ENCODE peak calls at places on chromosomes 11 and 22, in six cellular contexts. V is Peyer's patch; R is thoracic aorta; X is CD4-positive, CD25-positive, alpha-beta regulatory T cell; Y is mesenchymal stem cell; F is right atrium auricular region. K is an unnamed sample. For H3K9me3 and H3K4me1, the result is how much of the 10 kb centered on the place peaks cover.

GRCh38 chr11:113534625-113535024 is 59.4 kb upstream of the DRD2 start:
- DNase-seq in V (no peak), X (no peak), F (no peak), Y (no peak), R (no peak), K (no peak)

GRCh38 chr11:65593518-65594414 is 1.8 kb downstream of the KCNK7 start:
- DNase-seq in Y (peak), X (peak), V (peak), F (no peak), R (no peak), K (no peak)

GRCh38 chr11:57248780-57249383 is 11.8 kb upstream of the APLNR start:
- DNase-seq in F (peak), X (peak), Y (peak), V (peak), R (peak), K (no peak)

GRCh38 chr11:79610678-79611077 is 169.8 kb upstream of the TENM4 start:
- DNase-seq in V (no peak), R (no peak), Y (no peak), X (no peak), F (no peak), K (no peak)

GRCh38 chr22:24446291-24446611 is 18.9 kb downstream of the ADORA2A start:
- DNase-seq in X (no peak), F (no peak), R (no peak), V (no peak), Y (no peak), K (no peak)

GRCh38 chr11:132994038-132994502 is 538.2 kb downstream of the OPCML start:
- DNase-seq in X (no peak), Y (no peak), V (no peak), R (no peak), F (no peak), K (no peak)

GRCh38 chr22:36073476-36073875 is 44.9 kb upstream of the RBFOX2 start:
- DNase-seq in R (no peak), V (no peak), F (no peak), Y (peak), X (no peak), K (no peak)

GRCh38 chr11:93515438-93515837 is 27.8 kb downstream of the SMCO4 start:
- DNase-seq in X (no peak), F (no peak), V (no peak), R (no peak), Y (no peak), K (no peak)

GRCh38 chr11:68309621-68310185 is 2.7 kb upstream of the LRP5 start:
- DNase-seq in Y (peak), R (no peak), X (no peak), V (no peak), F (no peak), K (no peak)

GRCh38 chr11:21625982-21626381 is 566.9 kb upstream of the ANO5 start:
- DNase-seq in R (no peak), Y (no peak), X (no peak), V (no peak), F (peak), K (no peak)

GRCh38 chr22:17994424-17995108 is 29.8 kb downstream of the MICAL3 start:
- DNase-seq in V (peak), F (no peak), X (no peak), R (no peak), Y (no peak), K (no peak)

DNA sequence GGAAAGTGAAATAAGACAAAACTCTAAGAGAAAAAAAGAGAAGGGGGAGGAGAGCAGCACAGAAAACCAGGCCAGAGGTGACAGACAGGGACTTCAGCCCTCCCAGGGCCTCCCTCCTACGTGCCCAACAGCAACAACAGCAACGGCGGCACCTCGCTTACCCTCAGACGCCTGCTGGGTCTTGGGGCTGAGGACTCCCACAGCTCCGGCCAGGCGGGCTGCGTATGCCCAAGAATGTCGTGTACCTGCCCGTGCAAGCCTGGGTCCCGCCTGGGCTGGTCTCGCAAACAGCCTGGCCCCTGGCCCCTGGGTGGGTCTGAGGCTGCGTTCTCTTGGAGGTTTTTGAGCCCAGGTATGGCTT is 30.5 kb downstream of the ARAP1 start:
- DNase-seq in V (peak), R (no peak), Y (no peak), X (peak), F (no peak), K (no peak)
- H3K27ac ChIP-seq in V (peak), R (peak), Y (peak), X (peak), F (peak), K (peak)

GRCh38 chr11:10042699-10043098 is 251.3 kb downstream of the SBF2 start:
- DNase-seq in Y (no peak), F (no peak), R (no peak), X (no peak), V (no peak), K (no peak)

GRCh38 chr11:10038916-10039315 is 255.1 kb downstream of the SBF2 start:
- DNase-seq in V (no peak), X (no peak), Y (peak), F (no peak), R (no peak), K (no peak)

GRCh38 chr11:10041803-10042202 is 252.2 kb downstream of the SBF2 start:
- DNase-seq in Y (no peak), F (no peak), X (no peak), V (no peak), R (no peak), K (no peak)

GRCh38 chr11:10041337-10041736 is 252.7 kb downstream of the SBF2 start:
- DNase-seq in R (no peak), F (no peak), Y (no peak), V (no peak), X (no peak), K (no peak)

GRCh38 chr11:10044618-10045017 is 249.4 kb downstream of the SBF2 start:
- DNase-seq in F (no peak), R (no peak), V (no peak), Y (no peak), X (peak), K (no peak)
- H3K9me3 ChIP-seq in F (under half), R (under half), V (under half), Y (under half), X (under half), K (under half)

GRCh38 chr22:27872488-27872887 is 46.6 kb downstream of the PITPNB start:
- DNase-seq in R (no peak), X (no peak), F (no peak), V (no peak), Y (no peak), K (no peak)
- H3K4me1 ChIP-seq in R (under half), X (under half), F (half or more), V (under half), Y (under half), K (under half)

GRCh38 chr11:72112541-72113136 is at the start of gene ANAPC15:
- DNase-seq in R (peak), Y (peak), V (peak), F (peak), X (peak), K (peak)

GRCh38 chr11:72119188-72119587 is 6.7 kb upstream of the ANAPC15 start:
- DNase-seq in R (no peak), F (no peak), V (no peak), X (no peak), Y (no peak), K (no peak)

GRCh38 chr11:72114570-72114969 is 2.1 kb upstream of the ANAPC15 start:
- DNase-seq in F (no peak), Y (no peak), X (no peak), R (no peak), V (no peak), K (no peak)

GRCh38 chr11:72113170-72113808 is 794 bp upstream of the ANAPC15 start:
- DNase-seq in Y (no peak), F (no peak), V (no peak), R (no peak), X (no peak), K (no peak)

GRCh38 chr11:72116019-72116755 is 3.7 kb upstream of the ANAPC15 start:
- DNase-seq in Y (no peak), X (no peak), R (no peak), V (no peak), F (no peak), K (no peak)
- H3K27ac ChIP-seq in Y (no peak), X (no peak), R (no peak), V (no peak), F (no peak), K (no peak)

DNA sequence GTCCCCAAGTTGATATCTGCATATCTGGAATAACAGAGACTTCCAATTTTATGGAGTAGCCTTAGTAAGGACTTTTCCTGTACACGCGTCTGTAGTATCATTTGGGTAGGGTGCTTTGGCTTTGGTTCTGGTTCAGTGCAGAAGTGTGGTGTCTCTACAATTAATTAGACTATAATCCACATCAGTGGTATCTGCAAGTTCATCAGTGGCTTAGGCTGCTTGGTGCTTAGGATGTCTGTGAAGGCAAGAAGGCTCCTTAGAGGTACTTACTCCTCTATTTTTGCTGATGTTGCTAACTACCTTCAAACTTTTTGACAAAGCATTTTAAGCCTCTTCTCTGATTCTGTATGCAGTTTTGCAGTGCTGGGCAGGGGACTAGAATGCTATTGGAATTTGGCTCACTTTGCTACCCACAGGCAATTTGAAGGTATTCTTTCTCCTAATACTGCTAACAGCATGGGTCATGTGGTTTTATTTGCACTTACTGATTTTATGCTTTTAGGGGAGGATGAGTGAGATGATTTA is 49.4 kb downstream of the KCNQ1OT1 start:
- DNase-seq in F (no peak), R (no peak), X (no peak), V (no peak), Y (no peak), K (no peak)
- H3K9me3 ChIP-seq in F (under half), R (half or more), X (under half), V (under half), Y (half or more), K (under half)

GRCh38 chr11:9691865-9692264 is 28.0 kb downstream of the SWAP70 start:
- DNase-seq in F (no peak), V (no peak), X (no peak), Y (peak), R (no peak), K (no peak)
- H3K4me1 ChIP-seq in F (under half), V (under half), X (under half), Y (under half), R (under half), K (under half)

DNA sequence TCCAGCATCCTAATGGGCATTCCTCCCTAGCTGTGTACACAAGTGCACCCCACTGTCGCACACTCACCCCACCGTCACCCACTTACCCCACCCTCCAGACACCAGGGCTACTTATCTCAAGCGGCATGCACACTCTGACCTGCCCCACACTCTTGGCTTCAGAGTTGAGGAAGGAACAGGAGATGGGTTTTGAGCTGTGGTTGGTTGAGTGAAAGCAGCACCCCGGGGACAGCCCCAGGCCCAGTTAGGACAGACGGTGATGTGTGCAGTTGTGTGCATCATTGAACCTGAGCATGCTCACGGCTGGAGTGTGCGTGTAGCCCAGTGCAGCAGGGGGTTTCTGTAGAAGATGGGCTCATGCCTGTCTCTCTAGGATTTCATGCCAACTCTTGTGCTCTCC is 32.5 kb downstream of the AHNAK start:
- DNase-seq in Y (no peak), X (no peak), F (no peak), V (no peak), R (no peak), K (no peak)
- H3K27ac ChIP-seq in Y (peak), X (no peak), F (no peak), V (no peak), R (no peak), K (no peak)

DNA sequence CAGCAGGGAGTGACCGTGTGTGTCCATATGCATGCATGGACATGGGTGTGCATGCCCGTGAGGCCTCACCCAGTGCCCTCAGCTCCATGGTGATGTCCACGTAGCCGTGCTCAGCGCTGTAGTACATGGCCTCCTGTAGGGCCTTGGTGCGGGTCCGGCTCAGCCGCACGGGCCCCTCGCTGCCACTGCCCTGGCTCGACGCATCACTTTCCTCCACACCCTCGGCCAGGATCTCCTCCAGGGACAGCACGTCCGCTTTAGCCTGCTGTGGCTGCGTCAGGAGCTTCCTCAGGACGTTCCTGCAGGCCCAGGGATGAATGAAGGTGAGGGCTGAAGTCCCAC is 57.0 kb downstream of the NAT10 start:
- DNase-seq in X (no peak), Y (no peak), R (no peak), F (no peak), V (no peak), K (no peak)
- H3K9me3 ChIP-seq in X (under half), Y (under half), R (under half), F (under half), V (under half), K (under half)

GRCh38 chr11:843086-843704 is 543 bp downstream of the TSPAN4 start:
- DNase-seq in V (no peak), Y (peak), R (no peak), X (no peak), F (no peak), K (no peak)
- H3K4me1 ChIP-seq in V (half or more), Y (half or more), R (under half), X (under half), F (half or more), K (half or more)

GRCh38 chr22:27152033-27152432 is 494.6 kb downstream of the MIAT start:
- DNase-seq in X (peak), R (no peak), Y (no peak), F (no peak), V (no peak), K (no peak)
- H3K27ac ChIP-seq in X (no peak), R (no peak), Y (no peak), F (no peak), V (no peak), K (no peak)